ENCODE peak calls at places on chromosome 7, in seven cellular contexts. H is activated CD4-positive, alpha-beta T cell treated with anti-CD3 and anti-CD28 coated beads for 48 hours; G is GM12865; D is stimulated activated CD8-positive, alpha-beta memory T cell treated with anti-CD3 and anti-CD28 coated beads, Interleukin-7, amount 100 ng/mL, for 1 hour; M is WTC11; Q is NCI-H526; I is pancreas. K is an unnamed sample.

GRCh38 chr7:42414961-42415505 is 178.0 kb upstream of the GLI3 start:
- DNase-seq in H (no peak), G (no peak), D (no peak), M (no peak), Q (no peak), I (no peak), K (no peak)

GRCh38 chr7:86939197-86939814 is 120.1 kb downstream of the ELAPOR2 start:
- DNase-seq in H (peak; percentile 45), G (peak; percentile 80), D (no peak), M (peak; percentile 32), Q (peak; percentile 88), I (no peak), K (peak; percentile 60)

GRCh38 chr7:36076073-36076472 is 77.0 kb upstream of the EEPD1 start:
- DNase-seq in H (no peak), G (no peak), D (no peak), M (no peak), Q (no peak), I (no peak), K (peak; percentile 65)

GRCh38 chr7:50206521-50207250 is 97.8 kb upstream of the IKZF1 start:
- DNase-seq in H (peak; percentile 79), G (no peak), D (peak; percentile 51), M (no peak), Q (no peak), I (no peak), K (no peak)

GRCh38 chr7:90766814-90767564 is 170.9 kb downstream of the CDK14 start:
- DNase-seq in H (no peak), G (no peak), D (no peak), M (no peak), Q (peak; percentile 8), I (peak; percentile 75), K (no peak)

GRCh38 chr7:124688991-124689390 is 76.6 kb downstream of the GPR37 start:
- DNase-seq in H (no peak), G (no peak), D (no peak), M (no peak), Q (no peak), I (no peak), K (no peak)

GRCh38 chr7:132392713-132393112 is 183.6 kb downstream of the PLXNA4 start:
- DNase-seq in H (no peak), G (no peak), D (no peak), M (no peak), Q (no peak), I (no peak), K (peak; percentile 82)

GRCh38 chr7:93148727-93149126 is 542 bp upstream of the SAMD9L start:
- DNase-seq in H (no peak), G (no peak), D (no peak), M (no peak), Q (no peak), I (no peak), K (no peak)

GRCh38 chr7:159060440-159060839 is 84.2 kb downstream of the VIPR2 start:
- DNase-seq in H (no peak), G (no peak), D (no peak), M (no peak), Q (no peak), I (no peak), K (no peak)

GRCh38 chr7:132430863-132431822 is 145.1 kb downstream of the PLXNA4 start:
- DNase-seq in H (peak; percentile 42), G (no peak), D (peak; percentile 18), M (no peak), Q (no peak), I (no peak), K (no peak)

K was measured in COR-L47.